ENCODE peak calls at places on chromosomes 11 and 22, in eight cellular contexts. R is progenitor cell of endocrine pancreas, A is neural crest cell, K is HFF-Myc, S is posterior cingulate gyrus, H is right atrium auricular region, J is H9, W is HTR-8/SVneo. X is an unnamed sample.

GRCh38 chr11:75383246-75383645 is 16.1 kb upstream of the RPS3 start:
- DNase-seq in R (no peak), A (no peak), K (no peak), S (no peak), H (no peak), J (peak), W (no peak), X (no peak)

GRCh38 chr22:33921576-33922181 is 1.4 kb upstream of the LARGE1 start:
- DNase-seq in R (peak), A (peak), K (no peak), S (peak), H (peak), J (peak), W (no peak), X (peak)

GRCh38 chr11:105609341-105609781 is 512 bp upstream of the GRIA4 start:
- DNase-seq in R (no peak), A (peak), K (no peak), S (peak), H (no peak), J (peak), W (peak), X (peak)

GRCh38 chr11:126149759-126150236 is 61.7 kb downstream of the RPUSD4 start:
- DNase-seq in R (no peak), A (no peak), K (peak), S (no peak), H (no peak), J (no peak), W (no peak), X (no peak)

GRCh38 chr11:35390737-35391682 is 28.3 kb downstream of the SLC1A2 start:
- DNase-seq in R (no peak), A (no peak), K (no peak), S (no peak), H (no peak), J (no peak), W (peak), X (no peak)

GRCh38 chr11:79896258-79896657 is 455.4 kb upstream of the TENM4 start:
- DNase-seq in R (no peak), A (no peak), K (no peak), S (no peak), H (no peak), J (no peak), W (no peak), X (no peak)

GRCh38 chr11:43943357-43943930 is 1.0 kb downstream of the C11orf96 start:
- DNase-seq in R (no peak), A (no peak), K (no peak), S (no peak), H (no peak), J (no peak), W (no peak), X (no peak)

GRCh38 chr11:78071717-78072116 is 7.9 kb downstream of the NDUFC2 start:
- DNase-seq in R (no peak), A (no peak), K (no peak), S (no peak), H (no peak), J (no peak), W (no peak), X (no peak)

GRCh38 chr11:10858505-10859360 is 880 bp upstream of the ZBED5 start:
- DNase-seq in R (peak), A (peak), K (no peak), S (peak), H (peak), J (peak), W (peak), X (peak)

GRCh38 chr11:6618117-6619020 is 853 bp downstream of the TPP1 start:
- DNase-seq in R (no peak), A (no peak), K (no peak), S (peak), H (no peak), J (no peak), W (no peak), X (no peak)

GRCh38 chr11:33735426-33736147 is 636 bp downstream of the CD59 start:
- DNase-seq in R (peak), A (no peak), K (no peak), S (peak), H (no peak), J (no peak), W (no peak), X (no peak)

GRCh38 chr11:26779466-26779865 is 57.6 kb upstream of the SLC5A12 start:
- DNase-seq in R (no peak), A (no peak), K (no peak), S (no peak), H (no peak), J (no peak), W (no peak), X (no peak)

GRCh38 chr11:73939096-73939495 is 11.7 kb upstream of the DNAJB13 start:
- DNase-seq in R (no peak), A (no peak), K (peak), S (no peak), H (no peak), J (no peak), W (no peak), X (no peak)

GRCh38 chr11:69086741-69087524 is 38.2 kb downstream of the TPCN2 start:
- DNase-seq in R (no peak), A (no peak), K (no peak), S (no peak), H (no peak), J (no peak), W (no peak), X (no peak)

GRCh38 chr11:132576706-132577105 is 955.6 kb downstream of the OPCML start:
- DNase-seq in R (no peak), A (no peak), K (peak), S (no peak), H (no peak), J (peak), W (peak), X (no peak)

GRCh38 chr11:119193626-119194025 is 8.4 kb downstream of the NHERF4 start:
- DNase-seq in R (no peak), A (no peak), K (no peak), S (peak), H (no peak), J (no peak), W (no peak), X (no peak)

GRCh38 chr11:6925636-6926207 is 504 bp upstream of the ZNF215 start:
- DNase-seq in R (no peak), A (peak), K (no peak), S (no peak), H (no peak), J (peak), W (no peak), X (peak)

GRCh38 chr11:113289341-113290187 is 24.8 kb upstream of the TTC12 start:
- DNase-seq in R (peak), A (peak), K (peak), S (peak), H (no peak), J (peak), W (peak), X (peak)

GRCh38 chr11:117978982-117979381 is 7.2 kb upstream of the IL10RA start:
- DNase-seq in R (no peak), A (no peak), K (no peak), S (no peak), H (peak), J (no peak), W (no peak), X (no peak)

GRCh38 chr11:118929496-118930151 is 3.9 kb upstream of the BCL9L start:
- DNase-seq in R (peak), A (peak), K (no peak), S (peak), H (peak), J (peak), W (peak), X (no peak)

GRCh38 chr11:131246589-131247164 is 123.7 kb upstream of the NTM start:
- DNase-seq in R (peak), A (peak), K (no peak), S (peak), H (no peak), J (peak), W (no peak), X (peak)

GRCh38 chr11:84549221-84549620 is 1077.9 kb downstream of the DLG2 start:
- DNase-seq in R (no peak), A (no peak), K (no peak), S (peak), H (no peak), J (no peak), W (no peak), X (no peak)

X was measured in ecto neural progenitor cell.